ENCODE peak calls at places on chromosomes 11 and 22, in nine cellular contexts. Z is psoas muscle, D is H9, A is fibroblast of pulmonary artery, S is lower leg skin, F is ovary, L is omental fat pad, G is endothelial cell, R is left ventricle myocardium inferior. I is an unnamed sample.

GRCh38 chr11:108813086-108813485 is 148.2 kb downstream of the DDX10 start:
- DNase-seq in Z (no peak), D (no peak), A (no peak), S (no peak), F (no peak), L (no peak), G (no peak), R (no peak), I (no peak)

GRCh38 chr11:26947379-26947844 is 46.5 kb upstream of the FIBIN start:
- DNase-seq in Z (peak; percentile 52), D (no peak), A (peak; percentile 100), S (no peak), F (peak; percentile 39), L (no peak), G (no peak), R (no peak), I (no peak)

GRCh38 chr11:62599909-62600308 is 1.8 kb downstream of the MTA2 start:
- DNase-seq in Z (peak; percentile 4), D (no peak), A (no peak), S (no peak), F (no peak), L (no peak), G (no peak), R (no peak), I (no peak)

GRCh38 chr11:20672575-20672974 is 3.2 kb downstream of the NELL1 start:
- DNase-seq in Z (no peak), D (no peak), A (peak; percentile 10), S (no peak), F (no peak), L (no peak), G (no peak), R (no peak), I (no peak)

GRCh38 chr11:95415837-95416288 is 184.9 kb upstream of the SESN3 start:
- DNase-seq in Z (no peak), D (no peak), A (peak; percentile 11), S (no peak), F (no peak), L (no peak), G (no peak), R (no peak), I (no peak)

GRCh38 chr11:32440920-32441319 is 5.6 kb upstream of the WT1 start:
- DNase-seq in Z (no peak), D (no peak), A (no peak), S (no peak), F (no peak), L (no peak), G (peak; percentile 7), R (no peak), I (no peak)

GRCh38 chr11:111714522-111714921 is 51.7 kb downstream of the PPP2R1B start:
- DNase-seq in Z (no peak), D (no peak), A (no peak), S (no peak), F (no peak), L (no peak), G (no peak), R (no peak), I (no peak)

GRCh38 chr11:76823481-76824028 is 37.2 kb upstream of the ACER3 start:
- DNase-seq in Z (peak; percentile 53), D (peak; percentile 43), A (peak; percentile 94), S (no peak), F (no peak), L (no peak), G (peak; percentile 58), R (no peak), I (peak; percentile 80)

GRCh38 chr11:12270215-12270797 is 107.1 kb upstream of the PARVA start:
- DNase-seq in Z (no peak), D (no peak), A (peak; percentile 35), S (no peak), F (no peak), L (no peak), G (no peak), R (no peak), I (no peak)

GRCh38 chr22:49554741-49555140 is 272.9 kb downstream of the BRD1 start:
- DNase-seq in Z (peak; percentile 32), D (peak; percentile 18), A (no peak), S (peak; percentile 50), F (no peak), L (no peak), G (no peak), R (no peak), I (no peak)

GRCh38 chr22:25062378-25063095 is 110.0 kb downstream of the KIAA1671 start:
- DNase-seq in Z (peak; percentile 1), D (no peak), A (no peak), S (no peak), F (no peak), L (no peak), G (no peak), R (no peak), I (no peak)

GRCh38 chr11:125117429-125117828 is 6.0 kb upstream of the TMEM218 start:
- DNase-seq in Z (no peak), D (no peak), A (no peak), S (no peak), F (no peak), L (no peak), G (no peak), R (no peak), I (no peak)

GRCh38 chr11:125111341-125112234 is at the start of gene TMEM218:
- DNase-seq in Z (peak; percentile 100), D (peak; percentile 100), A (peak; percentile 100), S (peak; percentile 100), F (peak; percentile 99), L (peak; percentile 92), G (peak; percentile 95), R (peak; percentile 100), I (peak; percentile 99)

GRCh38 chr11:125112235-125112604 is 794 bp upstream of the TMEM218 start:
- DNase-seq in Z (no peak), D (no peak), A (no peak), S (no peak), F (no peak), L (no peak), G (no peak), R (no peak), I (no peak)

GRCh38 chr11:125110996-125111340 is 458 bp downstream of the TMEM218 start:
- DNase-seq in Z (no peak), D (no peak), A (no peak), S (no peak), F (no peak), L (no peak), G (no peak), R (no peak), I (no peak)

GRCh38 chr11:125114518-125114917 is 3.1 kb upstream of the TMEM218 start:
- DNase-seq in Z (no peak), D (peak; percentile 69), A (no peak), S (no peak), F (no peak), L (no peak), G (no peak), R (no peak), I (no peak)
- TF ChIP-seq CTCF in Z (no peak), D (peak; percentile 73), A (peak; percentile 34), S (no peak), F (no peak), L (no peak), G (peak; percentile 27), R (no peak), I (no peak)

DNA sequence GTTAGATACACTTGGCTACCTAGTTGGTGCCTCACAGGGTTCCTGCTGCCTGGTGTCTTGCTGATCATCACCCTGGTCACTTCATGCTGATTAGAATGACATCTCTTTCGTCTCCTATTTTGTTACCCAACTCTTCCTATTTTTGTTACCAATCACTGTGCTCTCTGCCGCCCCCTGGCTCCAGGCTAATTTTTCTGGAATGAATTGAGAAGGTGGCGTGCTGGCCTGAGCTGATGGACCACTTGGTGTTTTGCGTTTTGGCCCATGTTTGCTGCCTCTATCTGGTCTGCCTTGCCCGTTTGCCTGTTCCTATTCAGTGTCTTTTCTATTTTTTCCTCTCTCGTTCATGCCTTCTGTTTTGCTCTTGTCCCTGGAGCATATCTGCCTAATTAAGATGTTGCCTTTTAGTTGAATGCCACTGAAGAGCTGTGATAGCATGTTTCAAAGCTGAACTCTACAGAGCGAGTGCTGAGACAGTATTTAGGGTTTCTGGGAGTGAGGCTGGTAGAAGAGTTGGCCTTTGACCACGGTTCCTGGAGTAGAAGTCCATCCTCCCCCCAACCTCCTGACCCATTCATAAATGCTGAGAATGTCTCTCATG is 5.9 kb upstream of the ATF4 start:
- DNase-seq in Z (no peak), D (peak; percentile 50), A (peak; percentile 62), S (no peak), F (no peak), L (peak; percentile 91), G (peak; percentile 72), R (peak; percentile 62), I (peak; percentile 64)
- TF ChIP-seq CTCF in Z (peak; percentile 66), D (peak; percentile 83), A (peak; percentile 78), S (no peak), F (peak; percentile 24), L (no peak), G (peak; percentile 77), R (peak; percentile 75), I (peak; percentile 56)

DNA sequence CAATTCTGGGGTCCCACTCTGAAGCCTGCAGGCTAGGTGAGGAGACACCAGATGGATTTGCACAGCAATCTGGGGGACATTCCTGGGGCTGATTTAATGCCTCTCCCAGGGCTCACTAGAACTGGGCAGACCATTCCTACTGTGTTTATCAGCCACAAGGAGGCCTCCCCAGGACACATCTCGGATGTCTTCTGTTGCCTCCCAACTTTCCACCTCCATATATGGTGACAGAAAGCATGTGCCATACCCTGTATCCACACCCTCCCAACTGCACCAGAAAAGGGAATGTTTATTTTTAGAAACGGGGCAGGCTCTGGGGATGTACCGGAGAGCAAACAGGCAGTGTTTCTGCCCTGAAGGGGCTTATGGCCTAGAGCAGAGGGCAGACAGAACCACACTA is 181.8 kb downstream of the CSNK2A3 start:
- DNase-seq in Z (no peak), D (no peak), A (no peak), S (no peak), F (no peak), L (no peak), G (no peak), R (no peak), I (no peak)
- TF ChIP-seq CTCF in Z (no peak), D (no peak), A (no peak), S (no peak), F (no peak), L (no peak), G (no peak), R (no peak), I (no peak)

GRCh38 chr22:30492144-30492543 is 13.4 kb downstream of the SEC14L4 start:
- DNase-seq in Z (no peak), D (no peak), A (no peak), S (no peak), F (no peak), L (no peak), G (no peak), R (no peak), I (no peak)

GRCh38 chr22:30491381-30491780 is 14.1 kb downstream of the SEC14L4 start:
- DNase-seq in Z (no peak), D (no peak), A (no peak), S (no peak), F (no peak), L (no peak), G (no peak), R (no peak), I (no peak)

GRCh38 chr22:30488121-30488520 is 16.3 kb upstream of the SEC14L3 start:
- DNase-seq in Z (no peak), D (peak; percentile 35), A (no peak), S (no peak), F (no peak), L (no peak), G (no peak), R (no peak), I (no peak)

GRCh38 chr22:30486661-30487115 is 14.9 kb upstream of the SEC14L3 start:
- DNase-seq in Z (no peak), D (no peak), A (no peak), S (no peak), F (no peak), L (no peak), G (no peak), R (no peak), I (no peak)

GRCh38 chr22:30490399-30490798 is 15.1 kb downstream of the SEC14L4 start:
- DNase-seq in Z (no peak), D (peak; percentile 45), A (no peak), S (no peak), F (no peak), L (no peak), G (no peak), R (no peak), I (no peak)
- TF ChIP-seq CTCF in Z (no peak), D (peak; percentile 55), A (no peak), S (no peak), F (no peak), L (no peak), G (no peak), R (no peak), I (no peak)

I was measured in heart right ventricle.